ENCODE peak calls at places on chromosome 1, in five cellular contexts. One of them, this sample, is unnamed.

GRCh38 chr1:12629521-12629956 is 11.5 kb upstream of the DHRS3 start:
- DNase-seq in GM20000: no peak
- DNase-seq in NCI-H524: peak
- DNase-seq in ELR: no peak
- DNase-seq in activated CD4-positive, alpha-beta T cell treated with anti-CD3 and anti-CD28 coated beads, Interleukin-2, amount 50 U/mL, for 1 hour: no peak
- DNase-seq in this sample: no peak

GRCh38 chr1:212039622-212040021 is 4.1 kb downstream of the DTL start:
- DNase-seq in GM20000: no peak
- DNase-seq in NCI-H524: no peak
- DNase-seq in ELR: no peak
- DNase-seq in activated CD4-positive, alpha-beta T cell treated with anti-CD3 and anti-CD28 coated beads, Interleukin-2, amount 50 U/mL, for 1 hour: no peak
- DNase-seq in this sample: no peak

GRCh38 chr1:94707321-94708298 is 112.5 kb upstream of the SLC44A3 start:
- DNase-seq in GM20000: no peak
- DNase-seq in NCI-H524: no peak
- DNase-seq in ELR: no peak
- DNase-seq in activated CD4-positive, alpha-beta T cell treated with anti-CD3 and anti-CD28 coated beads, Interleukin-2, amount 50 U/mL, for 1 hour: no peak
- DNase-seq in this sample: no peak

GRCh38 chr1:50967416-50968020 is 2.5 kb upstream of the CDKN2C start:
- DNase-seq in GM20000: peak
- DNase-seq in NCI-H524: peak
- DNase-seq in ELR: peak
- DNase-seq in activated CD4-positive, alpha-beta T cell treated with anti-CD3 and anti-CD28 coated beads, Interleukin-2, amount 50 U/mL, for 1 hour: no peak
- DNase-seq in this sample: no peak

GRCh38 chr1:147051136-147051535 is 113.0 kb downstream of the NBPF12 start:
- DNase-seq in GM20000: no peak
- DNase-seq in NCI-H524: no peak
- DNase-seq in ELR: no peak
- DNase-seq in activated CD4-positive, alpha-beta T cell treated with anti-CD3 and anti-CD28 coated beads, Interleukin-2, amount 50 U/mL, for 1 hour: no peak
- DNase-seq in this sample: no peak

GRCh38 chr1:231318568-231318967 is 19.1 kb downstream of the EXOC8 start:
- DNase-seq in GM20000: no peak
- DNase-seq in NCI-H524: no peak
- DNase-seq in ELR: no peak
- DNase-seq in activated CD4-positive, alpha-beta T cell treated with anti-CD3 and anti-CD28 coated beads, Interleukin-2, amount 50 U/mL, for 1 hour: no peak
- DNase-seq in this sample: no peak

GRCh38 chr1:166868639-166869038 is 7.4 kb downstream of the TADA1 start:
- DNase-seq in GM20000: no peak
- DNase-seq in NCI-H524: no peak
- DNase-seq in ELR: no peak
- DNase-seq in activated CD4-positive, alpha-beta T cell treated with anti-CD3 and anti-CD28 coated beads, Interleukin-2, amount 50 U/mL, for 1 hour: no peak
- DNase-seq in this sample: no peak

GRCh38 chr1:73034255-73034654 is 751.9 kb upstream of the NEGR1 start:
- DNase-seq in GM20000: no peak
- DNase-seq in NCI-H524: no peak
- DNase-seq in ELR: no peak
- DNase-seq in activated CD4-positive, alpha-beta T cell treated with anti-CD3 and anti-CD28 coated beads, Interleukin-2, amount 50 U/mL, for 1 hour: no peak
- DNase-seq in this sample: no peak

GRCh38 chr1:87044840-87045239 is 130.4 kb downstream of the HS2ST1 start:
- DNase-seq in GM20000: no peak
- DNase-seq in NCI-H524: no peak
- DNase-seq in ELR: no peak
- DNase-seq in activated CD4-positive, alpha-beta T cell treated with anti-CD3 and anti-CD28 coated beads, Interleukin-2, amount 50 U/mL, for 1 hour: peak
- DNase-seq in this sample: no peak

GRCh38 chr1:220528679-220529529 is 968 bp downstream of the MARK1 start:
- DNase-seq in GM20000: peak
- DNase-seq in NCI-H524: peak
- DNase-seq in ELR: peak
- DNase-seq in activated CD4-positive, alpha-beta T cell treated with anti-CD3 and anti-CD28 coated beads, Interleukin-2, amount 50 U/mL, for 1 hour: no peak
- DNase-seq in this sample: no peak

GRCh38 chr1:51927029-51927428 is 48.5 kb upstream of the NRDC start:
- DNase-seq in GM20000: no peak
- DNase-seq in NCI-H524: no peak
- DNase-seq in ELR: peak
- DNase-seq in activated CD4-positive, alpha-beta T cell treated with anti-CD3 and anti-CD28 coated beads, Interleukin-2, amount 50 U/mL, for 1 hour: no peak
- DNase-seq in this sample: no peak

GRCh38 chr1:153612755-153613331 is at the start of gene S100A16:
- DNase-seq in GM20000: no peak
- DNase-seq in NCI-H524: no peak
- DNase-seq in ELR: peak
- DNase-seq in activated CD4-positive, alpha-beta T cell treated with anti-CD3 and anti-CD28 coated beads, Interleukin-2, amount 50 U/mL, for 1 hour: no peak
- DNase-seq in this sample: no peak

GRCh38 chr1:151989131-151989868 is 4.4 kb downstream of the S100A10 start:
- DNase-seq in GM20000: no peak
- DNase-seq in NCI-H524: no peak
- DNase-seq in ELR: peak
- DNase-seq in activated CD4-positive, alpha-beta T cell treated with anti-CD3 and anti-CD28 coated beads, Interleukin-2, amount 50 U/mL, for 1 hour: peak
- DNase-seq in this sample: no peak

GRCh38 chr1:155166373-155167165 is 6.5 kb downstream of the KRTCAP2 start:
- DNase-seq in GM20000: no peak
- DNase-seq in NCI-H524: no peak
- DNase-seq in ELR: no peak
- DNase-seq in activated CD4-positive, alpha-beta T cell treated with anti-CD3 and anti-CD28 coated beads, Interleukin-2, amount 50 U/mL, for 1 hour: no peak
- DNase-seq in this sample: no peak

GRCh38 chr1:99173282-99173681 is 91.0 kb upstream of the PLPPR4 start:
- DNase-seq in GM20000: no peak
- DNase-seq in NCI-H524: no peak
- DNase-seq in ELR: no peak
- DNase-seq in activated CD4-positive, alpha-beta T cell treated with anti-CD3 and anti-CD28 coated beads, Interleukin-2, amount 50 U/mL, for 1 hour: no peak
- DNase-seq in this sample: no peak

GRCh38 chr1:7265771-7266371 is 480.6 kb downstream of the CAMTA1 start:
- DNase-seq in GM20000: no peak
- DNase-seq in NCI-H524: no peak
- DNase-seq in ELR: peak
- DNase-seq in activated CD4-positive, alpha-beta T cell treated with anti-CD3 and anti-CD28 coated beads, Interleukin-2, amount 50 U/mL, for 1 hour: peak
- DNase-seq in this sample: no peak

GRCh38 chr1:64527191-64527590 is 57.3 kb downstream of the CACHD1 start:
- DNase-seq in GM20000: no peak
- DNase-seq in NCI-H524: no peak
- DNase-seq in ELR: no peak
- DNase-seq in activated CD4-positive, alpha-beta T cell treated with anti-CD3 and anti-CD28 coated beads, Interleukin-2, amount 50 U/mL, for 1 hour: no peak
- DNase-seq in this sample: no peak

GRCh38 chr1:224357626-224358124 is 996 bp downstream of the CNIH4 start:
- DNase-seq in GM20000: no peak
- DNase-seq in NCI-H524: no peak
- DNase-seq in ELR: peak
- DNase-seq in activated CD4-positive, alpha-beta T cell treated with anti-CD3 and anti-CD28 coated beads, Interleukin-2, amount 50 U/mL, for 1 hour: no peak
- DNase-seq in this sample: no peak

GRCh38 chr1:26053718-26054572 is 8.0 kb upstream of the SLC30A2 start:
- DNase-seq in GM20000: no peak
- DNase-seq in NCI-H524: no peak
- DNase-seq in ELR: no peak
- DNase-seq in activated CD4-positive, alpha-beta T cell treated with anti-CD3 and anti-CD28 coated beads, Interleukin-2, amount 50 U/mL, for 1 hour: no peak
- DNase-seq in this sample: no peak

GRCh38 chr1:3898994-3899775 is 887 bp downstream of the C1orf174 start:
- DNase-seq in GM20000: no peak
- DNase-seq in NCI-H524: no peak
- DNase-seq in ELR: peak
- DNase-seq in activated CD4-positive, alpha-beta T cell treated with anti-CD3 and anti-CD28 coated beads, Interleukin-2, amount 50 U/mL, for 1 hour: no peak
- DNase-seq in this sample: no peak

GRCh38 chr1:174789399-174789798 is 210.3 kb upstream of the CACYBP start:
- DNase-seq in GM20000: peak
- DNase-seq in NCI-H524: no peak
- DNase-seq in ELR: peak
- DNase-seq in activated CD4-positive, alpha-beta T cell treated with anti-CD3 and anti-CD28 coated beads, Interleukin-2, amount 50 U/mL, for 1 hour: no peak
- DNase-seq in this sample: no peak

GRCh38 chr1:234473123-234473522 is 5.9 kb downstream of the TARBP1 start:
- DNase-seq in GM20000: peak
- DNase-seq in NCI-H524: no peak
- DNase-seq in ELR: no peak
- DNase-seq in activated CD4-positive, alpha-beta T cell treated with anti-CD3 and anti-CD28 coated beads, Interleukin-2, amount 50 U/mL, for 1 hour: no peak
- DNase-seq in this sample: no peak